ENCODE peak calls at places on chromosomes 2 and 18, in four cellular contexts. One of them, this sample, is unnamed.

GRCh38 chr2:174681983-174682577 is 82.2 kb downstream of the CHRNA1 start:
- DNase-seq in HCT116: no peak
- DNase-seq in ovary: peak; percentile 62
- DNase-seq in tibial nerve: no peak
- DNase-seq in this sample: no peak

GRCh38 chr18:76412818-76413565 is 82.0 kb downstream of the ZNF516 start:
- DNase-seq in ovary: no peak
- DNase-seq in HCT116: no peak
- DNase-seq in tibial nerve: no peak
- DNase-seq in this sample: no peak

GRCh38 chr2:139142252-139142651 is 362.1 kb upstream of the NXPH2 start:
- DNase-seq in ovary: no peak
- DNase-seq in tibial nerve: no peak
- DNase-seq in HCT116: peak; percentile 3
- DNase-seq in this sample: no peak

GRCh38 chr2:96305979-96306308 is 598 bp upstream of the SNRNP200 start:
- DNase-seq in tibial nerve: no peak
- DNase-seq in HCT116: no peak
- DNase-seq in ovary: no peak
- DNase-seq in this sample: no peak

GRCh38 chr2:96317584-96317997 is 7.5 kb upstream of the ITPRIPL1 start:
- DNase-seq in ovary: no peak
- DNase-seq in tibial nerve: no peak
- DNase-seq in HCT116: no peak
- DNase-seq in this sample: no peak

GRCh38 chr2:9941196-9941995 is 10.1 kb upstream of the GRHL1 start:
- DNase-seq in tibial nerve: no peak
- DNase-seq in ovary: no peak
- DNase-seq in HCT116: no peak
- DNase-seq in this sample: no peak

GRCh38 chr2:26299488-26300092 is 46.4 kb upstream of the SELENOI start:
- DNase-seq in ovary: peak; percentile 48
- DNase-seq in HCT116: no peak
- DNase-seq in tibial nerve: peak; percentile 20
- DNase-seq in this sample: no peak

GRCh38 chr2:42008241-42008911 is 39.4 kb upstream of the PKDCC start:
- DNase-seq in HCT116: no peak
- DNase-seq in tibial nerve: no peak
- DNase-seq in ovary: no peak
- DNase-seq in this sample: peak; percentile 69

GRCh38 chr2:104793971-104794370 is 59.9 kb upstream of the POU3F3 start:
- DNase-seq in HCT116: no peak
- DNase-seq in ovary: no peak
- DNase-seq in tibial nerve: no peak
- DNase-seq in this sample: no peak

GRCh38 chr2:132670104-132670960 is at the start of gene LYPD1:
- DNase-seq in ovary: peak; percentile 22
- DNase-seq in tibial nerve: no peak
- DNase-seq in HCT116: no peak
- DNase-seq in this sample: no peak

GRCh38 chr2:26456701-26457224 is 21.2 kb downstream of the OTOF start:
- DNase-seq in ovary: no peak
- DNase-seq in tibial nerve: no peak
- DNase-seq in HCT116: no peak
- DNase-seq in this sample: peak; percentile 57

GRCh38 chr2:207694811-207695281 is 16.6 kb upstream of the CCNYL1 start:
- DNase-seq in HCT116: no peak
- DNase-seq in tibial nerve: no peak
- DNase-seq in ovary: no peak
- DNase-seq in this sample: no peak

GRCh38 chr2:181077128-181077709 is 96.8 kb downstream of the UBE2E3 start:
- DNase-seq in HCT116: peak; percentile 22
- DNase-seq in ovary: no peak
- DNase-seq in tibial nerve: no peak
- DNase-seq in this sample: no peak

GRCh38 chr2:13667415-13667757 is 950.6 kb downstream of the TRIB2 start:
- DNase-seq in HCT116: no peak
- DNase-seq in ovary: no peak
- DNase-seq in tibial nerve: no peak
- DNase-seq in this sample: no peak

GRCh38 chr2:199018826-199019225 is 438.9 kb downstream of the SATB2 start:
- DNase-seq in HCT116: no peak
- DNase-seq in tibial nerve: no peak
- DNase-seq in ovary: no peak
- DNase-seq in this sample: no peak

GRCh38 chr2:54084600-54084999 is 30.8 kb upstream of the ACYP2 start:
- DNase-seq in ovary: no peak
- DNase-seq in tibial nerve: no peak
- DNase-seq in HCT116: no peak
- DNase-seq in this sample: no peak

GRCh38 chr2:46924038-46924437 is 8.4 kb upstream of the MCFD2 start:
- DNase-seq in tibial nerve: no peak
- DNase-seq in ovary: no peak
- DNase-seq in HCT116: no peak
- DNase-seq in this sample: no peak

GRCh38 chr2:143284087-143284675 is 155.0 kb downstream of the ARHGAP15 start:
- DNase-seq in tibial nerve: no peak
- DNase-seq in HCT116: peak; percentile 47
- DNase-seq in ovary: no peak
- DNase-seq in this sample: no peak

GRCh38 chr18:62105373-62105772 is 81.5 kb downstream of the PIGN start:
- DNase-seq in tibial nerve: no peak
- DNase-seq in HCT116: no peak
- DNase-seq in ovary: no peak
- DNase-seq in this sample: no peak

GRCh38 chr2:28165087-28165652 is 227.5 kb upstream of the FOSL2 start:
- DNase-seq in ovary: no peak
- DNase-seq in HCT116: no peak
- DNase-seq in tibial nerve: no peak
- DNase-seq in this sample: no peak

GRCh38 chr2:116716038-116716437 is 1098.5 kb upstream of the DDX18 start:
- DNase-seq in tibial nerve: no peak
- DNase-seq in ovary: no peak
- DNase-seq in HCT116: no peak
- DNase-seq in this sample: no peak

GRCh38 chr18:58942486-58942885 is 77.8 kb downstream of the ZNF532 start:
- DNase-seq in ovary: no peak
- DNase-seq in HCT116: no peak
- DNase-seq in tibial nerve: no peak
- DNase-seq in this sample: no peak

GRCh38 chr2:241503776-241504392 is 4.5 kb downstream of the STK25 start:
- DNase-seq in ovary: no peak
- DNase-seq in HCT116: no peak
- DNase-seq in tibial nerve: no peak
- DNase-seq in this sample: no peak

GRCh38 chr18:44763327-44763726 is 82.6 kb downstream of the SETBP1 start:
- DNase-seq in ovary: no peak
- DNase-seq in HCT116: no peak
- DNase-seq in tibial nerve: no peak
- DNase-seq in this sample: no peak

GRCh38 chr2:70354264-70354949 is 52.5 kb upstream of the FAM136A start:
- DNase-seq in ovary: no peak
- DNase-seq in tibial nerve: no peak
- DNase-seq in HCT116: no peak
- DNase-seq in this sample: no peak

GRCh38 chr18:47492691-47493090 is 241.2 kb upstream of the SKOR2 start:
- DNase-seq in tibial nerve: no peak
- DNase-seq in HCT116: no peak
- DNase-seq in ovary: no peak
- DNase-seq in this sample: no peak

GRCh38 chr18:10475633-10476388 is 21.4 kb downstream of the APCDD1 start:
- DNase-seq in ovary: peak; percentile 37
- DNase-seq in HCT116: no peak
- DNase-seq in tibial nerve: no peak
- DNase-seq in this sample: no peak

GRCh38 chr2:182866461-182867369 is at the start of gene FRZB:
- DNase-seq in HCT116: no peak
- DNase-seq in tibial nerve: peak; percentile 57
- DNase-seq in ovary: peak; percentile 80
- DNase-seq in this sample: peak; percentile 51

DNA sequence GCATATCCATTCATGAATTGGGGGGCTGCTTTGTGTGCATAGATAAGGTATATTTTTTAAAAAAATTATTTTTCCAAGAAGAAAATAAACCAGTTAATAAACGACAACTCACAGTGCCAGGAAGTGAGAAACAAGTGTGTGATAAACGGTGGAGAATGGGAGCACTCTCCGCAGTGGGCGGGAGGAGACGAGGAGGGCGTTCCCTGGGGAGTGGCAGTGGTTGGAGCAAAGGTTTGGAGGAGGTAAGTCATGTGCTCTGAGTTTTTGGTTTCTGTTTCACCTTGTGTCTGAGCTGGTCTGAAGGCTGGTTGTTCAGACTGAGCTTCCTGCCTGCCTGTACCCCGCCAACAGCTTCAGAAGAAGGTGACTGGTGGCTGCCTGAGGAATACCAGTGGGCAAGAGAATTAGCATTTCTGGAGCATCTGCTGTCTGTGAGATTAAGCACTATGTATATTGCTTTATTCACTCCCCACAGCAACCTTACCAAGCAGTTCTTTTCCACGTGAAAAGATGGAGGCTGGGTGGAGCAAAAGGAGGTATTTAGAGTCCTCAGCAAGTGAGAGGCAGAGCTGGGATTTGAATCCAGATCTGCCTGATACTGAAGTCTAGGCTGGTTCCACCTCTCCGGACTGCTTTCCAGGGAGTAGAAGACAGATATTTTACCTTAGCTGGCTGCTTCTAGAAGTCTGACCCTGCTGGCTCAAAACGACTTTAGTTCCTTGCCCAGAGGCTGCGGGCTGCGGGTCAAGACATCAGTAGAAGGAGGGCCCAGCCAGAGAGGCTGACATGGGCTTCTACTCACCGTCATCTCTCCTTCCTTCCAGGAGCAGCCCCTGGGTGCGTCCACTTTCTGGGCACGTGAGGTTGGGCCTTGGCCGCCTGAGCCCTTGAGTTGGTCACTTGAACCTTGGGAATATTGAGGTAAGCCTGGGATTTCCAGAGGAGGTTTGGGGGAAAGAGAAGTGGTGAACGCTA is 26.9 kb upstream of the CASP8 start:
- DNase-seq in ovary: peak; percentile 60
- DNase-seq in HCT116: peak; percentile 83
- DNase-seq in tibial nerve: no peak
- DNase-seq in this sample: peak; percentile 93
- H3K4me3 ChIP-seq in ovary: peak overlapping the region; percentile 6
- H3K4me3 ChIP-seq in HCT116: peak overlapping the region; percentile 83
- H3K4me3 ChIP-seq in tibial nerve: peak overlapping the region; percentile 44
- H3K4me3 ChIP-seq in this sample: no peak overlapping the region

GRCh38 chr18:14945984-14946383 is 198.0 kb downstream of the ANKRD30B start:
- DNase-seq in ovary: no peak
- DNase-seq in HCT116: no peak
- DNase-seq in tibial nerve: no peak
- DNase-seq in this sample: peak; percentile 39
- TF ChIP-seq POLR2A in ovary: no peak
- TF ChIP-seq POLR2A in HCT116: no peak
- TF ChIP-seq POLR2A in tibial nerve: no peak
- TF ChIP-seq POLR2A in this sample: no peak

GRCh38 chr2:157058161-157058560 is 199.3 kb upstream of the GALNT5 start:
- DNase-seq in ovary: no peak
- DNase-seq in tibial nerve: no peak
- DNase-seq in HCT116: no peak
- DNase-seq in this sample: no peak

GRCh38 chr2:157055660-157056199 is 201.8 kb upstream of the GALNT5 start:
- DNase-seq in ovary: no peak
- DNase-seq in tibial nerve: peak; percentile 50
- DNase-seq in HCT116: peak; percentile 22
- DNase-seq in this sample: no peak

GRCh38 chr2:157059036-157059435 is 198.5 kb upstream of the GALNT5 start:
- DNase-seq in HCT116: no peak
- DNase-seq in ovary: no peak
- DNase-seq in tibial nerve: no peak
- DNase-seq in this sample: no peak

GRCh38 chr2:157053876-157054275 is 203.6 kb upstream of the GALNT5 start:
- DNase-seq in HCT116: no peak
- DNase-seq in tibial nerve: no peak
- DNase-seq in ovary: no peak
- DNase-seq in this sample: no peak

GRCh38 chr2:157056200-157056676 is 201.3 kb upstream of the GALNT5 start:
- DNase-seq in tibial nerve: peak; percentile 8
- DNase-seq in HCT116: peak; percentile 56
- DNase-seq in ovary: no peak
- DNase-seq in this sample: no peak
- H3K4me3 ChIP-seq in tibial nerve: no peak overlapping the region
- H3K4me3 ChIP-seq in HCT116: no peak overlapping the region
- H3K4me3 ChIP-seq in ovary: no peak overlapping the region
- H3K4me3 ChIP-seq in this sample: no peak overlapping the region

GRCh38 chr2:127056086-127056485 is 50.9 kb downstream of the BIN1 start:
- DNase-seq in tibial nerve: no peak
- DNase-seq in HCT116: no peak
- DNase-seq in ovary: no peak
- DNase-seq in this sample: no peak
- TF ChIP-seq POLR2A in tibial nerve: no peak
- TF ChIP-seq POLR2A in HCT116: no peak
- TF ChIP-seq POLR2A in ovary: no peak
- TF ChIP-seq POLR2A in this sample: no peak

GRCh38 chr18:3177902-3178687 is 41.7 kb downstream of the MYOM1 start:
- DNase-seq in HCT116: no peak
- DNase-seq in tibial nerve: peak; percentile 73
- DNase-seq in ovary: no peak
- DNase-seq in this sample: peak; percentile 76
- H3K4me3 ChIP-seq in HCT116: no peak overlapping the region
- H3K4me3 ChIP-seq in tibial nerve: no peak overlapping the region
- H3K4me3 ChIP-seq in ovary: no peak overlapping the region
- H3K4me3 ChIP-seq in this sample: no peak overlapping the region

GRCh38 chr2:235639387-235639786 is 145.5 kb downstream of the AGAP1 start:
- DNase-seq in tibial nerve: peak; percentile 87
- DNase-seq in ovary: peak; percentile 52
- DNase-seq in HCT116: no peak
- DNase-seq in this sample: peak; percentile 75

GRCh38 chr2:235636471-235637005 is 142.7 kb downstream of the AGAP1 start:
- DNase-seq in tibial nerve: no peak
- DNase-seq in HCT116: no peak
- DNase-seq in ovary: no peak
- DNase-seq in this sample: no peak

GRCh38 chr2:235638541-235639192 is 144.8 kb downstream of the AGAP1 start:
- DNase-seq in tibial nerve: no peak
- DNase-seq in ovary: no peak
- DNase-seq in HCT116: no peak
- DNase-seq in this sample: no peak

GRCh38 chr2:235639885-235640284 is 146.0 kb downstream of the AGAP1 start:
- DNase-seq in HCT116: no peak
- DNase-seq in tibial nerve: no peak
- DNase-seq in ovary: no peak
- DNase-seq in this sample: no peak

GRCh38 chr2:235637906-235638305 is 144.1 kb downstream of the AGAP1 start:
- DNase-seq in HCT116: no peak
- DNase-seq in tibial nerve: no peak
- DNase-seq in ovary: no peak
- DNase-seq in this sample: no peak
- TF ChIP-seq POLR2A in HCT116: no peak
- TF ChIP-seq POLR2A in tibial nerve: no peak
- TF ChIP-seq POLR2A in ovary: no peak
- TF ChIP-seq POLR2A in this sample: no peak